ENCODE peak calls at places on chromosomes 3 and 15, in six cellular contexts. X, C, Z, R, N and B are unnamed samples.

GRCh38 chr3:32334675-32335074 is 57.0 kb upstream of the CMTM7 start:
- DNase-seq in C (no peak), X (peak), R (peak), Z (no peak), N (no peak), B (no peak)

GRCh38 chr3:171446801-171447578 is 13.2 kb downstream of the TNIK start:
- DNase-seq in C (no peak), Z (peak), N (peak), R (no peak), X (no peak), B (no peak)

GRCh38 chr15:60093273-60094067 is 89.4 kb downstream of the FOXB1 start:
- DNase-seq in C (no peak), N (no peak), X (no peak), Z (no peak), R (no peak), B (no peak)

GRCh38 chr15:63371297-63371918 is 10.2 kb downstream of the CA12 start:
- DNase-seq in R (no peak), Z (no peak), C (peak), X (no peak), N (peak), B (no peak)

GRCh38 chr15:31037731-31038477 is 46.5 kb upstream of the MTMR10 start:
- DNase-seq in C (no peak), R (no peak), Z (no peak), N (no peak), X (no peak), B (no peak)

GRCh38 chr3:21704796-21705195 is 46.2 kb downstream of the ZNF385D start:
- DNase-seq in Z (no peak), C (no peak), R (no peak), N (peak), X (no peak), B (no peak)

GRCh38 chr15:81292516-81293001 is 31.4 kb downstream of the STARD5 start:
- DNase-seq in X (peak), C (no peak), Z (no peak), R (peak), N (no peak), B (no peak)

GRCh38 chr15:95557226-95558046 is 773.1 kb upstream of the NR2F2 start:
- DNase-seq in X (no peak), Z (peak), C (peak), R (no peak), N (peak), B (no peak)

GRCh38 chr3:139937674-139938279 is 2.8 kb downstream of the CLSTN2 start:
- DNase-seq in N (peak), C (peak), X (no peak), Z (peak), R (no peak), B (no peak)

GRCh38 chr15:74403981-74404563 is 29.7 kb downstream of the SEMA7A start:
- DNase-seq in Z (no peak), X (no peak), N (no peak), C (peak), R (no peak), B (peak)

GRCh38 chr3:35254917-35255316 is 384.4 kb upstream of the ARPP21 start:
- DNase-seq in R (no peak), Z (no peak), C (no peak), N (no peak), X (no peak), B (no peak)

GRCh38 chr3:172528677-172529076 is 5.4 kb upstream of the TNFSF10 start:
- DNase-seq in Z (no peak), N (no peak), C (no peak), X (no peak), R (no peak), B (no peak)

GRCh38 chr3:126018545-126018944 is 49.6 kb downstream of the ROPN1B start:
- DNase-seq in N (no peak), X (no peak), C (no peak), R (no peak), Z (no peak), B (no peak)

GRCh38 chr3:195003006-195003892 is 267.7 kb downstream of the XXYLT1 start:
- DNase-seq in R (no peak), C (peak), X (no peak), N (no peak), Z (no peak), B (no peak)

GRCh38 chr15:27092404-27092803 is 121.4 kb downstream of the GABRG3 start:
- DNase-seq in R (no peak), N (no peak), Z (no peak), X (no peak), C (no peak), B (no peak)

GRCh38 chr15:80389370-80389769 is 14.8 kb upstream of the ARNT2 start:
- DNase-seq in N (no peak), R (no peak), C (no peak), X (no peak), Z (no peak), B (no peak)

GRCh38 chr3:71789922-71790321 is 5.0 kb upstream of the PROK2 start:
- DNase-seq in Z (no peak), C (no peak), R (no peak), X (no peak), N (no peak), B (no peak)

GRCh38 chr3:125916376-125916978 is 52.5 kb upstream of the ROPN1B start:
- DNase-seq in Z (peak), R (peak), N (no peak), C (no peak), X (no peak), B (peak)

GRCh38 chr3:183782576-183782975 is 42.8 kb downstream of the MAP6D1 start:
- DNase-seq in R (no peak), X (no peak), Z (no peak), C (no peak), N (no peak), B (no peak)

GRCh38 chr15:58988011-58988785 is 735 bp downstream of the RNF111 start:
- DNase-seq in R (peak), C (peak), Z (no peak), X (peak), N (peak), B (no peak)

GRCh38 chr3:29064085-29064484 is 216.8 kb upstream of the RBMS3 start:
- DNase-seq in Z (peak), X (no peak), N (no peak), R (no peak), C (no peak), B (no peak)

GRCh38 chr3:157276801-157277200 is 116.9 kb upstream of the CCNL1 start:
- DNase-seq in R (no peak), Z (no peak), C (no peak), X (no peak), N (no peak), B (no peak)

GRCh38 chr3:13498354-13499060 is 18.4 kb downstream of the HDAC11 start:
- DNase-seq in Z (no peak), X (peak), N (no peak), C (no peak), R (no peak), B (no peak)
- H3K27ac ChIP-seq in Z (no peak), X (no peak), N (no peak), C (no peak), R (no peak), B (no peak)

DNA sequence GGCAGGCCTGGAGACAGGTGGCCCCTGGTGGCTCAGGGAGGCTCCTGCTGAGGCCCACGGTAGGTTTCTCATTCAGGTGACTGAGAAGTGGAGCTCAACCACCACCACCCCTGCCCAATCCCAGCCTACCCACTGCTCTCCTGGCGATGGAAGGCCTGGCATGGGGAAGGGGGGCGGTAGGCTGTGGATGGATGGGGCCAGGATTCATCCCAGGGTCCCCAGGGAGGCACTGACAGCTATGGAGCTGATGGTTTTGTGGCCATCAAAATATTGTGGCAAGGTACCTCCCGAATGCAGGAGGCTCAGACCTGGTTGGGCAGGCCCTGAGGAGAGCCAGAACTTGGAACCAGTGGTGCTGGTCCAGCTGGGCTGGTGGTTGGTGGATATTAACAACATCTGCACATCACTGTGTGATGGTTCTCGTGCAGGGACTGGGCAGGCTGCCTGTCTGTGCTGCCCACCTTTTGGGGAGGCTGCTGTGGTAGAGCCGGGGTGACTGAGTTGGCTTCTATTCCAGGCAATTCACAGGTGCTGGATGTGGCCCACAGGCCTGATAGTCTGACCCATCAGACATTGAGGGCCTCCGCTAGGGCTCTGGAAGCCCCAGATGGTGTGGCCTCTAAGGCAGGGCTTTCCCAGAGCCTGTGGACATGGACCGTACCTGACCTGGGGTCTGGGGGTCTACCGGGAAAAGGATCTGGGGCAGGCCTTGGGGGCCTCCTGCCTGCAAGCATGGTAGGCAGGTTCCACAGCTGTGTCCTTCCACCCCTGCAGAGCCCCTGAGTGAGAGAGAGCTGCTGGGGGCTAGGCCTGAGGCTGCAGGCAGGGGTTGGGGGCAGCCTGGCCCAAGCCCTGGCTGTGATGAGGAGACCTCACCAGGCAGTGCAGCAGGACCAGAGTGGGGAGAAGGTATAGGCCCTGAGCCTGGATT is 3.4 kb downstream of the ZBTB47 start:
- DNase-seq in C (peak), N (no peak), R (no peak), X (no peak), Z (no peak), B (no peak)
- H3K27ac ChIP-seq in C (peak), N (no peak), R (no peak), X (no peak), Z (no peak), B (peak)

DNA sequence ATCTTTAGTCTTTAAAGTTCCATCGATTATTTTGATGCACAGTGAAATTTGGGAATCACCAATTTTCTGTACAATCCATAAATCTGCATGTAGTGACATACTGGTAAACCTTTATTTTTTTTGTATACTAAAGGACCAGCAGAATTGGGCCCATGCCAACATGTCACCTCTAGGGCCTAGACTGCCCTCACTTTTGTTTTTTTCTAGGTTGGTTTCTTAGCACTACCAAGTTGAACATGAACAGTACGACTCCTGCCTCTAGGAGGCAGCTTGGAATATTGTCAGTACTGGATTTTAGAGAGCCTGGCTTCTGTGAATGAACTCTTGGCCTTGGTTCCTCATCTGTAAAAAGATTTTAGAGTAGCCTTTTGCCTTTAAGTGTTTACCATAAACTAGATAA is 32.3 kb downstream of the NKIRAS1 start:
- DNase-seq in X (no peak), N (no peak), R (no peak), Z (no peak), C (no peak), B (no peak)
- H3K27ac ChIP-seq in X (no peak), N (no peak), R (no peak), Z (no peak), C (no peak), B (no peak)

GRCh38 chr15:88003928-88004327 is 252.6 kb downstream of the NTRK3 start:
- DNase-seq in C (no peak), X (no peak), N (no peak), Z (no peak), R (no peak), B (no peak)
- H3K27ac ChIP-seq in C (no peak), X (no peak), N (no peak), Z (no peak), R (no peak), B (no peak)

GRCh38 chr3:58488962-58489361 is 2.9 kb upstream of the KCTD6 start:
- DNase-seq in Z (no peak), C (no peak), N (no peak), R (no peak), X (no peak), B (no peak)

GRCh38 chr3:58484722-58485069 is 7.2 kb upstream of the KCTD6 start:
- DNase-seq in Z (no peak), C (peak), R (no peak), X (no peak), N (no peak), B (no peak)

GRCh38 chr3:58484049-58484721 is 7.7 kb upstream of the KCTD6 start:
- DNase-seq in X (no peak), Z (no peak), C (no peak), R (no peak), N (no peak), B (no peak)

GRCh38 chr3:58487140-58487886 is 4.6 kb upstream of the KCTD6 start:
- DNase-seq in R (no peak), Z (no peak), C (peak), X (no peak), N (peak), B (no peak)

GRCh38 chr3:58486036-58486435 is 5.9 kb upstream of the KCTD6 start:
- DNase-seq in N (no peak), X (no peak), C (no peak), Z (no peak), R (no peak), B (no peak)
- H3K27ac ChIP-seq in N (no peak), X (no peak), C (no peak), Z (no peak), R (no peak), B (no peak)

DNA sequence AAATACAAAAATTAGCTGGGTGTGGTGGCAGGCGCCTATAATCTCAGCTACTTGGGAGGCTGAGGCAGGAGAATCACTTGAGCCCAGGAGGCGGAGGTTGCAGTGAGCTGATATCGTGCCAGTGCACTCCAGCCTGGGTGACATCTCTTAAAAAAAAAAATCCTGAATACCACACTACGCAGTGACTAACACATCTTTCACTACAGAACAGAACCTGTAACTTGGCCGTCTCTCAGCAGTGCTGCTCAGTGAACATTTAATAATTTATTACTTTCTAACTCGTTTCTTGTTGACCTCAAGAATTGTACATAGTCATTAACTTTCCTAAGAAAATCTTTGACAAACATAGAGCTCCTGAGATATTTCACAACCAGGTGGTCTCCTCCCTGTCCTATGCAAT is 3.8 kb downstream of the GREM1 start:
- DNase-seq in Z (no peak), N (no peak), R (no peak), C (no peak), X (no peak), B (no peak)
- H3K27ac ChIP-seq in Z (peak), N (peak), R (no peak), C (no peak), X (no peak), B (no peak)

DNA sequence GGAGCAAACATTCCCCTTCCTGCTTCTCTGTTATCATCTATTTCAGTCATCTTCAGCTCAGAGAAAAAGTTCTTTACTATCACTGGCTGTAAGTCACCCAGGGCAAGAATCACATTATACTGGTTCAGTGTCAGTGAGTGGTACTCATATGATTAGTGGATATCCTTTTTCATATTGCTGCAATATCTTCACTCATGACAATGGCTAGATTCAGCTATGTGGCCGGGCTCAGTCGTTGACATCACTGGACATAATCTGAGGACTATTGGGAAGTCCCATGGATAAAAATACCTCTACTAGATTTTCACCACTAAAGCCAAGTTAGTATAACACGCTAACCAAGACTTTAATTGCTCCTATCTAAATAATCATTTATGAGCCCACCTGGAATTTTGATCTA is 91.3 kb upstream of the UBE2E2 start:
- DNase-seq in C (no peak), N (no peak), Z (no peak), R (no peak), X (no peak), B (no peak)
- H3K27ac ChIP-seq in C (no peak), N (no peak), Z (no peak), R (no peak), X (no peak), B (no peak)

GRCh38 chr3:117409701-117410459 is 700.3 kb downstream of the TUSC7 start:
- DNase-seq in Z (no peak), R (no peak), N (peak), X (no peak), C (no peak), B (no peak)

GRCh38 chr3:117407317-117407716 is 697.7 kb downstream of the TUSC7 start:
- DNase-seq in Z (no peak), X (no peak), C (no peak), R (no peak), N (peak), B (no peak)

GRCh38 chr3:117408811-117409210 is 699.2 kb downstream of the TUSC7 start:
- DNase-seq in N (no peak), Z (no peak), C (no peak), X (no peak), R (no peak), B (no peak)

GRCh38 chr3:117411991-117412390 is 702.4 kb downstream of the TUSC7 start:
- DNase-seq in Z (no peak), R (no peak), C (no peak), X (no peak), N (no peak), B (no peak)

GRCh38 chr3:117409256-117409655 is 699.7 kb downstream of the TUSC7 start:
- DNase-seq in R (no peak), X (no peak), N (no peak), C (no peak), Z (no peak), B (no peak)
- H3K27ac ChIP-seq in R (no peak), X (no peak), N (no peak), C (no peak), Z (no peak), B (no peak)